ENCODE peak calls at places on chromosomes 5 and 9, in eight cellular contexts. I is left ventricle myocardium inferior, A is heart right ventricle, U is PC-9, Y is pancreas, N is type B pancreatic cell, X is hepatocyte, C is AG10803. K is an unnamed sample.

GRCh38 chr9:87569008-87569908 is 71.6 kb downstream of the DAPK1 start:
- DNase-seq in U (no peak), A (peak), Y (no peak), N (no peak), I (no peak), X (peak), C (no peak), K (no peak)

GRCh38 chr9:18526686-18527085 is 52.7 kb downstream of the ADAMTSL1 start:
- DNase-seq in C (no peak), U (no peak), X (no peak), N (no peak), A (no peak), I (no peak), Y (no peak), K (no peak)

GRCh38 chr5:180104131-180104530 is 32.6 kb upstream of the RNF130 start:
- DNase-seq in A (no peak), I (no peak), X (no peak), U (no peak), Y (no peak), N (no peak), C (no peak), K (no peak)

GRCh38 chr9:36396985-36397384 is 3.1 kb downstream of the RNF38 start:
- DNase-seq in U (no peak), Y (no peak), N (no peak), A (no peak), X (no peak), I (no peak), C (peak), K (no peak)

GRCh38 chr9:70119786-70120185 is 76.1 kb downstream of the MAMDC2 start:
- DNase-seq in U (no peak), N (no peak), C (no peak), Y (no peak), A (no peak), I (no peak), X (no peak), K (no peak)

GRCh38 chr9:16136961-16137360 is 584.1 kb downstream of the CCDC171 start:
- DNase-seq in A (peak), X (no peak), I (peak), N (no peak), U (no peak), Y (no peak), C (peak), K (no peak)

GRCh38 chr5:26310415-26310814 is 728.0 kb downstream of the CDH9 start:
- DNase-seq in U (no peak), I (no peak), C (no peak), N (no peak), Y (no peak), A (no peak), X (no peak), K (no peak)

GRCh38 chr9:33263131-33263935 is 1.2 kb downstream of the BAG1 start:
- DNase-seq in Y (no peak), I (no peak), C (peak), U (no peak), N (no peak), X (peak), A (peak), K (no peak)

GRCh38 chr5:150066901-150067396 is 19.4 kb downstream of the CSF1R start:
- DNase-seq in Y (no peak), C (peak), X (no peak), I (no peak), N (no peak), U (no peak), A (no peak), K (no peak)

DNA sequence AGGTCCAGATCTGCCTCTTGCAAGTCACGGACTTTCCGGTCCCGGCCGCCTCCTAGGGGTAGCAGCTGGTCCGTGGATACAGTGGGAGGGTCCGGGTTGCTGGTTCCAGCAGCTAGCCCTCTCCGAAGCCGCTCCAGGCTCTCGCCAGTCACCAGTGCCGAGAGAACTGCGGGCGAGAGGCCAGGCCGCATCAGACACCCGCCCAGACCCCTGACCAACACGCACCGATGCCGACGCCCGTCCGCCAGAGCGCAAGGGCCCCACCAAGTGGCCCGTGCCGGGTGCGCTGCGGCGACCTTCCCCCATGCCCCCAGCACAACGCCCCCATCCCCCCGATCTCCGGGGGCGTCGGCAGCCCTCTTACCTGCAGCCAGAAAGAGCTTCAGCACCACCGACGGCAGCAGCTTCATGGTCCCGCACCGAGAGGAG is 470 bp downstream of the HBEGF start:
- DNase-seq in U (peak), Y (peak), A (peak), X (peak), I (peak), N (no peak), C (peak), K (peak)
- TF ChIP-seq CTCF in U (no peak), Y (no peak), A (peak), X (peak), I (peak), N (peak), C (peak), K (peak)

GRCh38 chr9:99056186-99056585 is 48.7 kb upstream of the TGFBR1 start:
- DNase-seq in C (no peak), I (no peak), N (no peak), A (no peak), X (no peak), Y (no peak), U (no peak), K (no peak)

GRCh38 chr9:99057665-99058625 is 47.0 kb upstream of the TGFBR1 start:
- DNase-seq in C (peak), N (no peak), U (no peak), I (no peak), X (no peak), A (no peak), Y (no peak), K (no peak)

GRCh38 chr9:99055384-99055783 is 49.5 kb upstream of the TGFBR1 start:
- DNase-seq in U (peak), I (no peak), N (no peak), X (no peak), Y (no peak), A (no peak), C (no peak), K (no peak)

GRCh38 chr9:99059074-99059894 is 45.6 kb upstream of the TGFBR1 start:
- DNase-seq in I (peak), U (no peak), Y (no peak), A (peak), X (no peak), C (peak), N (no peak), K (no peak)

DNA sequence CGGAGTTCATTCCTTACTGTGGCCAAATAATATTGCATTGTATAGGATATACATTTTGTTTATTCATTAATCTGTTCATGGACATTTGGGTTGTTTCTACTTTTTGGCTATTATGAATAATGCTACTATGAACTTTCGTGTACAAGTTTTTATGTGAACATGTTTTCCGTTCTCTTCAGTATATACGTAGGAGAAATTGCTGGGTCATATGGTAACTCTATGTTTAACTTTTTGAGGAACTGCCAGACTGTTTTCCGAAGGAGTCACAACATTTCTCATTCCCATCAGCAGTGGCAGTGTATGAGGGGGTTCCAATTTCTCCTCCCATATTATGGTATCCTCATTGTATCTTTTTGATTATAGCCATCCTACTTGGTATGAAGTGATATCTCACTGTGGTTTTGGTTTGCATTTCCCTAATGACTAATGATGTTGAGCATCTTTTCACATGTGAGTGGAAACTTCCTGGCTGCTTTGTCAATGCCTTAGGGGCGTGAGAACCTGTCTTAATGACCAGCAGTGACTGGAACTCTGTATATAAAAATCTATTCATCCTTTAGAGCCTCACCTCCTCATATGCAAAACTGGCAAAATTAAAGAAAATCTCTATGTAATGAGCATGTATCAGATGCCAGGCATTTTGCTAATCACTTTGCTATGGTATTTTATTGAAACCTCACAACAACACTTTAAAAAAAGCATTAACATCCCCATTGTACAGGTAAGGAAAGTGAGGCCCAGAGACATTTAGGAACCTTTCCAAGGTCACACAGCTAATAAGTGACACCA is 47.8 kb upstream of the TGFBR1 start:
- DNase-seq in U (peak), N (no peak), A (no peak), C (peak), Y (no peak), I (no peak), X (no peak), K (no peak)
- TF ChIP-seq CTCF in U (no peak), N (no peak), A (no peak), C (no peak), Y (no peak), I (no peak), X (no peak), K (no peak)

DNA sequence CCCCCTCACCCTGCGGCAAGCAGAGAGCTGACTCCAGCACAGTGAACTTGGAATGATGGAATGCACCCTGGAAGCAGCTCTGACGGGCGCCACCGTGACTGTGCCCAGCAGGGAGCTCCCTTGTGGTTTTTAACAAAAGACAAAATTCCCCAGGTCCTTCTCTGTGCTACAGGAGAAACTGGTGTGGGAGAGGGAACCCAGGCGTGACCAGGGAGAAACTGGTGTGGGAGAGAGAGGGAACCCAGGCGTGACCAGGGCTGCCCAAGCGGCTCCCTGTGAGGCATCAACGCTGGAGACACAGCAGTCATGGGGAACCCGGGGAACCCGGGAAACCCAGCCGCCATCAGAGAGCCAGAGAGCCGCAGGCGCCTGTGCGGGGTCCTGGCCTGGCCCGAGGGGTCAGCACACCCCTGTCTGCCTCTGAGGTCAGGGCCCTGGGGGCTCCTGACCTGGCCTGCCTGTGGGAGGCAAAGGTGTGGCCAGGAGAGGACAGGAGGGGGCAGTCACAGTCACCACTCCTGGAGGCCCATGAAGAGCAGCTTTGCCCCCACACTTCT is 3.1 kb upstream of the AHRR start:
- DNase-seq in Y (peak), N (no peak), U (peak), C (peak), X (no peak), I (no peak), A (no peak), K (peak)
- TF ChIP-seq CTCF in Y (no peak), N (no peak), U (peak), C (peak), X (no peak), I (no peak), A (no peak), K (no peak)

GRCh38 chr5:13215370-13215769 is 729.1 kb downstream of the DNAH5 start:
- DNase-seq in C (no peak), U (no peak), A (no peak), X (no peak), N (no peak), Y (no peak), I (no peak), K (no peak)

GRCh38 chr5:13217636-13218035 is 726.9 kb downstream of the DNAH5 start:
- DNase-seq in I (no peak), A (no peak), N (no peak), U (no peak), Y (no peak), C (peak), X (no peak), K (no peak)

GRCh38 chr5:13218518-13218917 is 726.0 kb downstream of the DNAH5 start:
- DNase-seq in U (no peak), N (no peak), I (no peak), C (no peak), Y (no peak), X (peak), A (no peak), K (no peak)

GRCh38 chr5:13214182-13214581 is 730.3 kb downstream of the DNAH5 start:
- DNase-seq in U (no peak), C (no peak), N (no peak), X (no peak), I (no peak), Y (no peak), A (no peak), K (no peak)

GRCh38 chr5:13215806-13216205 is 728.7 kb downstream of the DNAH5 start:
- DNase-seq in C (no peak), U (no peak), Y (no peak), I (no peak), X (no peak), N (no peak), A (no peak), K (no peak)
- TF ChIP-seq CTCF in C (no peak), U (no peak), Y (no peak), I (no peak), X (no peak), N (no peak), A (no peak), K (no peak)